ENCODE peak calls at places on chromosomes 2 and 18, in seven cellular contexts. S, M, N, X, K, Q and V are unnamed samples.

GRCh38 chr2:106560773-106561172 is 73.6 kb downstream of the CD8B2 start:
- DNase-seq in K (no peak), S (no peak), X (no peak), N (no peak), Q (no peak), M (no peak), V (no peak)

GRCh38 chr2:21543630-21544029 is 419.9 kb downstream of the TDRD15 start:
- DNase-seq in X (no peak), M (no peak), S (no peak), N (no peak), Q (no peak), K (no peak), V (no peak)

GRCh38 chr2:67984600-67984999 is 78.2 kb downstream of the C1D start:
- DNase-seq in Q (no peak), X (no peak), N (no peak), M (no peak), K (no peak), S (no peak), V (no peak)

GRCh38 chr2:12488365-12488972 is 228.3 kb upstream of the TRIB2 start:
- DNase-seq in N (no peak), Q (peak; percentile 79), S (no peak), X (no peak), K (no peak), M (no peak), V (no peak)

GRCh38 chr2:180728928-180729559 is 251.4 kb upstream of the UBE2E3 start:
- DNase-seq in S (peak; percentile 68), M (peak; percentile 94), N (no peak), X (peak; percentile 64), Q (no peak), K (peak; percentile 92), V (no peak)

GRCh38 chr18:34222396-34223163 is 2.1 kb downstream of the NOL4 start:
- DNase-seq in Q (peak; percentile 70), M (peak; percentile 10), X (no peak), N (peak; percentile 41), K (peak; percentile 1), S (no peak), V (peak; percentile 35)

GRCh38 chr2:70947556-70948184 is 12.0 kb downstream of the ATP6V1B1 start:
- DNase-seq in X (no peak), S (no peak), M (peak; percentile 74), Q (no peak), K (peak; percentile 41), N (no peak), V (peak; percentile 6)

GRCh38 chr18:63237911-63238710 is 81.5 kb downstream of the BCL2 start:
- DNase-seq in S (peak; percentile 52), N (peak; percentile 8), X (peak; percentile 64), Q (no peak), K (peak; percentile 96), M (peak; percentile 90), V (no peak)

GRCh38 chr2:31286961-31287550 is 53.1 kb downstream of the EHD3 start:
- DNase-seq in Q (no peak), M (no peak), X (no peak), S (no peak), N (no peak), K (no peak), V (no peak)

GRCh38 chr2:108893277-108893676 is 95.7 kb downstream of the EDAR start:
- DNase-seq in S (no peak), N (no peak), X (no peak), M (no peak), K (no peak), Q (no peak), V (no peak)

GRCh38 chr2:144835634-144836351 is 315.9 kb upstream of the ZEB2 start:
- DNase-seq in Q (no peak), X (no peak), M (peak; percentile 46), N (no peak), S (no peak), K (peak; percentile 18), V (no peak)

GRCh38 chr2:76688732-76689131 is 833.4 kb downstream of the LRRTM4 start:
- DNase-seq in S (no peak), M (no peak), X (no peak), K (no peak), N (no peak), Q (no peak), V (no peak)

GRCh38 chr18:8046421-8046820 is 479.3 kb downstream of the PTPRM start:
- DNase-seq in K (no peak), M (no peak), S (no peak), X (no peak), N (no peak), Q (no peak), V (no peak)

DNA sequence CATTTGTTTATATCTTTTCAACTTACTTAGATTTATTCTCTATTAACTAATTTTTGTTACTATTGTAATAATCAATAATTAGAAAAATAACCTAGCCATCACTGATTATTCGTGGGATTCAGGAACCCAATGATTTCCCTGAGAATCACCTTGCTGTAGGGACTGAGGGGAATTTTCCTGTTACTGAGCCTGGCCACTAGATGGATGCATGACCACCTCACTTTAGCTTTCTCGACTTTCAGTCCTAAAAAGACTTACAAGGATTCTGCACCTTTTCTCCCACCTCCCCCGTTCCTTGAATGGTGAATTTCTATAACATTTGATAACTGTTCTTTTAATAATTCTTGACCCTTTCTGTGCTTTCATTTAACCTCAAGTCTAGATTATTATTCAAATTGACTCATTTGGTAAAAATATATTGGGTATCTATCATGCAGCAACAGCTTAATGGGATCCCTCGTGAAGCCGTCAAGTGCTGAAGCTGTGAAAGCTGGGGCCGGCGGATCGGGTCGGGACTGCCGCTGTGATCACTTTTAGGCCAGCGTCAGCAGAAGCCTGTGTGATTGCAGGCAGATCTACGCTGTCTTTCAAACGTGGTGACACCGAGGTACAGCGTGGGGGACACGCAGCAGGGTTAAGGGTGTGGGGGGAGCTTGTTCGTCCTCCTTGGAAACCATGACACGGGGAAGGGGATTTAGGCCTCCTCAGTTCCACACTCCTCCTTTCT is 38.8 kb upstream of the TMEM18 start:
- DNase-seq in M (peak; percentile 19), N (no peak), Q (no peak), X (no peak), S (no peak), K (peak; percentile 29), V (no peak)
- TF ChIP-seq CTCF in M (peak; percentile 41), N (peak; percentile 62), Q (no peak), X (peak; percentile 39), S (peak; percentile 53), K (peak; percentile 54), V (peak; percentile 63)

GRCh38 chr18:12085136-12085535 is 8.5 kb upstream of the ANKRD62 start:
- DNase-seq in Q (no peak), N (no peak), K (no peak), S (no peak), M (no peak), X (no peak), V (no peak)

GRCh38 chr18:12076424-12077140 is 17.1 kb upstream of the ANKRD62 start:
- DNase-seq in K (peak; percentile 14), N (peak; percentile 36), S (no peak), Q (peak; percentile 75), X (no peak), M (peak; percentile 14), V (no peak)

GRCh38 chr18:12074734-12075133 is 18.9 kb upstream of the ANKRD62 start:
- DNase-seq in S (no peak), N (no peak), Q (no peak), M (peak; percentile 18), K (peak; percentile 36), X (no peak), V (no peak)

DNA sequence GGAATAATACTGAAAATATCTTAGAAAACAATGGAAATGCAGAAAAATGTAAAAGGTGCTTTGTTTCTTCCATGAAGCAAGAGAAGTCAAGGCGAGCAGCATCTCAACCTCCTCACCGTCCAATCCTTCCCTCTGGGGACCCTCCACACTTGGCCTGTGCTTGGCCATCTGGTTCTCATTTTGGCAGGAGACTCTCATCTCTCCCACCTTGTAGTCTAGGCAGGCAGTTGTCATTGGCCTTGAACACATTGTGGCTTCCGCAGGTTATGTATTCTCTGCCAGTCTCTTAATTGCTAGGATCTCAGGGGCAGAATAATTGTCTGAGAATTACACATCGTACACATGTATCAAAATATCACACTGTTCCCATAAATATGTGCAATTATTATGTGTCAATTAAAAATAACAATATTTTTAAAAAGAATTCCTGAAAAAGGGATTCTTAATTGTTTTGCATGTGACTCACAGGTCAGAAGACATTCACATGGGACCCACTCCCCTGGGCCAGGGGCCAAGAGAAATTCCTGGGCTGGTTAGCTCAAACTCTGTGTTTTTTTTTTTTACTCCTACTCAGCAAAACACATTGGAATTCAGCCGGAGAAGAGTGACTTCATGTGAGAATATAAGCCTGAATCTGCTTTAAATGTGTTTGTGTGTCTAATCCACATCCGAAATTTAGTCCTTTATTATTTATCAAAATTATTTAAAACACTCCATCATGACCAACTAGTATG is 14.0 kb upstream of the ANKRD62 start:
- DNase-seq in X (no peak), S (peak; percentile 5), Q (no peak), M (peak; percentile 72), K (peak; percentile 77), N (no peak), V (no peak)
- TF ChIP-seq CTCF in X (no peak), S (no peak), Q (no peak), M (no peak), K (no peak), N (no peak), V (no peak)

DNA sequence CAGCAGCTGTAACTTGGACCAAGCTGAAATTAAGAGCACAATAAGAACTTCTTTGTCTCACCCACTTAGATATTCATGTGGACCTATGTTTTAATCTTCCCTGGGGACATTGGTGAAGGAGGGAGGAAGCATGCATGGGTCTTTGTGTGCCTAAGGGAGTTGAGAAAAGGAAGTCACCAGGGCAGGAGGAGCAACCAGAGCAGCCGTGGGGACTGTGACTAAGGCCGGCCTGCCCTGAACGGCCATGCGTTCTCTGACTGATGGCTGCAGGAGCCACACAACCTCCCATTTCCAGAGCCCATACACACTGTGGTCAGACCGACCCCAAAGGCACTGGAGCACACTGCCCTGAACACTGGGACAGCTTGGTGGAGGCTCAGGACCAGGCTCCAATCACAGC is 43.7 kb upstream of the SLC35G4 start:
- DNase-seq in K (no peak), Q (no peak), S (no peak), M (no peak), X (no peak), N (no peak), V (no peak)
- TF ChIP-seq CTCF in K (no peak), Q (no peak), S (no peak), M (no peak), X (no peak), N (no peak), V (no peak)

GRCh38 chr2:100670232-100670631 is 107.4 kb downstream of the PDCL3 start:
- DNase-seq in X (no peak), K (no peak), Q (no peak), M (no peak), N (no peak), S (no peak), V (no peak)
- TF ChIP-seq CTCF in X (no peak), K (no peak), Q (no peak), M (no peak), N (peak; percentile 33), S (no peak), V (peak; percentile 36)

DNA sequence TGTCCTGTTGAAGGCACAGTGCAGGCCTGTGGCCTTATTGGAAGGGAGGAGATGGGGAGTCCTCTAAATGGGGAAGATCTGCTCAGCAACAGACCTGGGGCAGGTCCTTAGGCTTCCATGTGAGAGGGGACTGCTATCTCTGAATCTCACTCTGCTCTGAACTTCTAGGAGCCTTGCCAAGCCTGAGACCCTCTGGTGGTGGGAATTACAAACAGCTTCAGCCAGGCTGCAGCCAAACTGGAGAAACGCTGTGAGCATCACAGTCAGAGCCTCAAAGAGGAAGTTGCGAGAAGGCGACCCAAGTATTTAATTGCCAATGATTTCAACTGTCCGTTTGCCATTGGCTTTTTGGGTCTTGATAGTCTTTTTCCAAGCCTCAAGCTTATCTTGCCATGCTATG is 66.8 kb upstream of the MC2R start:
- DNase-seq in Q (no peak), N (no peak), S (no peak), K (no peak), M (no peak), X (no peak), V (no peak)
- TF ChIP-seq CTCF in Q (no peak), N (no peak), S (no peak), K (no peak), M (no peak), X (no peak), V (peak; percentile 48)

GRCh38 chr18:25062720-25063119 is 289.2 kb downstream of the ZNF521 start:
- DNase-seq in M (no peak), Q (no peak), X (no peak), K (no peak), S (no peak), N (no peak), V (no peak)
- TF ChIP-seq CTCF in M (peak; percentile 6), Q (no peak), X (no peak), K (no peak), S (no peak), N (no peak), V (peak; percentile 12)